ENCODE peak calls at places on chromosome 14, in seven cellular contexts. X, I, G, D, W, A and Y are unnamed samples.

GRCh38 chr14:73261075-73261474 is 23.8 kb downstream of the PAPLN start:
- DNase-seq in X (no peak), I (no peak), G (no peak), D (no peak), W (peak), A (no peak), Y (no peak)

GRCh38 chr14:106691601-106692291 is 1165.4 kb downstream of the TMEM121 start:
- DNase-seq in X (peak), I (no peak), G (no peak), D (no peak), W (peak), A (peak), Y (peak)

GRCh38 chr14:36221097-36221496 is 44.6 kb upstream of the PTCSC3 start:
- DNase-seq in X (no peak), I (no peak), G (no peak), D (no peak), W (no peak), A (no peak), Y (no peak)

GRCh38 chr14:101025131-101025530 is 121.6 kb upstream of the RTL1 start:
- DNase-seq in X (no peak), I (no peak), G (no peak), D (no peak), W (peak), A (no peak), Y (no peak)

GRCh38 chr14:103897075-103897947 is 30.9 kb upstream of the TDRD9 start:
- DNase-seq in X (no peak), I (no peak), G (no peak), D (no peak), W (no peak), A (no peak), Y (no peak)

GRCh38 chr14:72889366-72889765 is 4.5 kb downstream of the DPF3 start:
- DNase-seq in X (no peak), I (no peak), G (no peak), D (no peak), W (no peak), A (no peak), Y (no peak)

GRCh38 chr14:35052637-35053036 is 6.6 kb downstream of the FAM177A1 start:
- DNase-seq in X (no peak), I (no peak), G (no peak), D (no peak), W (no peak), A (no peak), Y (no peak)

GRCh38 chr14:92568621-92569479 is 55.3 kb downstream of the RIN3 start:
- DNase-seq in X (peak), I (no peak), G (no peak), D (no peak), W (no peak), A (peak), Y (no peak)

GRCh38 chr14:96627386-96627785 is 125.2 kb downstream of the PAPOLA start:
- DNase-seq in X (no peak), I (no peak), G (no peak), D (no peak), W (no peak), A (no peak), Y (no peak)

GRCh38 chr14:53948181-53948884 is 8.3 kb downstream of the BMP4 start:
- DNase-seq in X (no peak), I (no peak), G (no peak), D (no peak), W (no peak), A (no peak), Y (no peak)

GRCh38 chr14:90605430-90605829 is 208.6 kb downstream of the CALM1 start:
- DNase-seq in X (no peak), I (no peak), G (no peak), D (no peak), W (no peak), A (no peak), Y (no peak)

GRCh38 chr14:28756896-28757570 is 9.6 kb upstream of the FOXG1 start:
- DNase-seq in X (peak), I (peak), G (no peak), D (no peak), W (no peak), A (no peak), Y (no peak)

GRCh38 chr14:75479770-75480600 is 42.3 kb upstream of the BATF start:
- DNase-seq in X (peak), I (no peak), G (no peak), D (no peak), W (no peak), A (peak), Y (peak)

GRCh38 chr14:105855246-105855892 is 329.0 kb downstream of the TMEM121 start:
- DNase-seq in X (no peak), I (no peak), G (no peak), D (no peak), W (peak), A (no peak), Y (no peak)

GRCh38 chr14:88879016-88879415 is 54.6 kb downstream of the TTC8 start:
- DNase-seq in X (no peak), I (peak), G (no peak), D (no peak), W (no peak), A (no peak), Y (peak)

GRCh38 chr14:64137657-64138290 is 156.4 kb downstream of the ESR2 start:
- DNase-seq in X (peak), I (peak), G (no peak), D (peak), W (no peak), A (no peak), Y (no peak)